ENCODE peak calls at places on chromosomes 5 and 9, in nine cellular contexts. D is choroid plexus epithelial cell; Y is activated T-helper 1 cell treated with anti-CD3 and anti-CD28 coated beads, Interleukin-12 subunit alpha, Interleukin-12 subunit beta, Interleukin-2, Interleukin-4 antibody, amounts not matched to agents 30 ng/mL and 10 ng/mL and 1 ng/mL, durations not matched to agents 14 hours and 24 hours and 36 hours; L is WTC11; K is AG20443; T is SK-N-MC; O is NCI-H2081; J is anterior cingulate cortex; A is activated naive CD8-positive, alpha-beta T cell treated with anti-CD3 and anti-CD28 coated beads, Interleukin-2, amount 10 ng/mL, durations not matched to agents 7 days and 5 days. Q is an unnamed sample.

GRCh38 chr9:122519376-122519775 is 435 bp downstream of the OR1J4 start:
- DNase-seq in L (no peak), J (no peak), T (no peak), Y (no peak), D (no peak), A (no peak), O (no peak), K (no peak), Q (no peak)

GRCh38 chr9:95091574-95091970 is 225.9 kb downstream of the FANCC start:
- DNase-seq in T (no peak), L (no peak), D (peak; percentile 58), A (no peak), J (no peak), K (no peak), Y (no peak), O (no peak), Q (no peak)

GRCh38 chr5:177018341-177018740 is 4.2 kb upstream of the ZNF346 start:
- DNase-seq in L (no peak), J (no peak), Y (no peak), O (peak; percentile 81), T (no peak), A (no peak), D (no peak), K (no peak), Q (no peak)

GRCh38 chr5:38323645-38324295 is 65.4 kb downstream of the EGFLAM start:
- DNase-seq in D (peak; percentile 60), K (peak; percentile 89), J (no peak), A (no peak), Y (no peak), O (no peak), L (no peak), T (no peak), Q (no peak)

GRCh38 chr9:94936411-94936810 is 209.9 kb downstream of the AOPEP start:
- DNase-seq in O (no peak), Y (no peak), A (no peak), L (no peak), K (no peak), D (peak; percentile 60), T (no peak), J (no peak), Q (no peak)

GRCh38 chr9:33924978-33925797 is 108.2 kb downstream of the UBE2R2 start:
- DNase-seq in O (peak; percentile 53), K (peak; percentile 83), A (no peak), J (peak; percentile 34), L (peak; percentile 69), D (peak; percentile 84), T (peak; percentile 12), Y (no peak), Q (peak; percentile 63)

GRCh38 chr9:127777368-127777960 is 1.0 kb downstream of the SH2D3C start:
- DNase-seq in T (no peak), D (no peak), L (no peak), A (no peak), K (no peak), J (no peak), Y (no peak), O (no peak), Q (no peak)

GRCh38 chr5:143085319-143085917 is 315.2 kb downstream of the ARHGAP26 start:
- DNase-seq in K (no peak), T (no peak), O (no peak), A (no peak), D (no peak), Y (no peak), L (no peak), J (no peak), Q (no peak)

GRCh38 chr5:101653996-101654395 is 642.1 kb downstream of the SLCO4C1 start:
- DNase-seq in L (no peak), K (no peak), Y (no peak), T (no peak), D (no peak), O (no peak), J (no peak), A (no peak), Q (no peak)

GRCh38 chr5:73112359-73112758 is 8.0 kb upstream of the TMEM171 start:
- DNase-seq in K (no peak), A (no peak), T (no peak), Y (no peak), L (no peak), J (no peak), O (no peak), D (no peak), Q (no peak)

GRCh38 chr9:114029311-114030170 is 48.6 kb downstream of the AMBP start:
- DNase-seq in Y (no peak), J (no peak), D (no peak), T (no peak), L (no peak), K (no peak), A (no peak), O (no peak), Q (no peak)

GRCh38 chr9:83622433-83622813 is 520 bp upstream of the IDNK start:
- DNase-seq in J (no peak), A (no peak), D (no peak), O (no peak), K (no peak), Y (no peak), T (no peak), L (no peak), Q (no peak)

GRCh38 chr5:160956011-160956410 is 104.0 kb upstream of the ATP10B start:
- DNase-seq in K (no peak), Y (no peak), L (no peak), A (no peak), D (no peak), J (no peak), O (no peak), T (no peak), Q (no peak)

GRCh38 chr5:145806923-145807322 is 28.2 kb downstream of the PRELID2 start:
- DNase-seq in K (no peak), D (peak; percentile 15), Y (no peak), L (no peak), O (no peak), J (no peak), A (no peak), T (no peak), Q (no peak)

GRCh38 chr9:91126761-91127420 is 234.8 kb downstream of the AUH start:
- DNase-seq in A (no peak), T (no peak), J (no peak), Y (no peak), O (no peak), K (peak; percentile 28), D (peak; percentile 86), L (no peak), Q (no peak)

GRCh38 chr9:131330814-131331600 is 41.5 kb downstream of the PLPP7 start:
- DNase-seq in D (no peak), A (no peak), J (no peak), Y (no peak), T (no peak), L (peak; percentile 69), K (peak; percentile 7), O (no peak), Q (peak; percentile 56)

GRCh38 chr5:96928931-96929708 is 6.8 kb upstream of the LNPEP start:
- DNase-seq in T (no peak), A (no peak), J (no peak), D (no peak), L (no peak), Y (no peak), K (no peak), O (no peak), Q (no peak)

GRCh38 chr5:138177936-138178515 is 404 bp downstream of the BRD8 start:
- DNase-seq in D (peak; percentile 61), T (no peak), K (peak; percentile 67), A (no peak), J (peak; percentile 1), O (peak; percentile 6), Y (peak; percentile 22), L (no peak), Q (peak; percentile 25)

GRCh38 chr9:118829334-118829733 is 539.9 kb downstream of the BRINP1 start:
- DNase-seq in D (peak; percentile 2), J (no peak), L (no peak), Y (no peak), O (peak; percentile 49), K (peak; percentile 30), A (no peak), T (no peak), Q (no peak)

GRCh38 chr5:2553611-2554010 is 197.9 kb downstream of the IRX2 start:
- DNase-seq in T (no peak), A (no peak), J (no peak), Y (no peak), O (no peak), D (no peak), K (no peak), L (no peak), Q (no peak)

GRCh38 chr5:135120951-135121350 is 86.9 kb upstream of the PITX1 start:
- DNase-seq in K (no peak), L (peak; percentile 57), D (no peak), T (no peak), J (no peak), O (no peak), A (no peak), Y (no peak), Q (no peak)

GRCh38 chr5:160649304-160649703 is 202.7 kb downstream of the ATP10B start:
- DNase-seq in O (peak; percentile 37), T (no peak), L (peak; percentile 35), Y (no peak), K (no peak), D (no peak), A (no peak), J (no peak), Q (no peak)

GRCh38 chr5:181223041-181223728 is at the start of gene TRIM41:
- DNase-seq in T (peak; percentile 95), Y (peak; percentile 97), L (peak; percentile 99), A (peak; percentile 96), J (no peak), D (peak; percentile 99), K (peak; percentile 93), O (no peak), Q (peak; percentile 99)

GRCh38 chr5:136195971-136196577 is 3.1 kb upstream of the SMIM32 start:
- DNase-seq in L (no peak), T (no peak), J (no peak), Y (no peak), K (no peak), O (peak; percentile 44), A (no peak), D (peak; percentile 11), Q (no peak)

GRCh38 chr5:119289413-119289812 is 66.4 kb upstream of the TNFAIP8 start:
- DNase-seq in A (no peak), Y (no peak), D (no peak), K (no peak), J (no peak), T (no peak), L (no peak), O (no peak), Q (no peak)

GRCh38 chr5:90434116-90434714 is 24.7 kb upstream of the CETN3 start:
- DNase-seq in D (peak; percentile 74), O (peak; percentile 36), T (peak; percentile 30), J (peak; percentile 33), L (peak; percentile 77), Y (peak; percentile 10), A (peak; percentile 40), K (peak; percentile 40), Q (peak; percentile 70)